ENCODE peak calls at places on chromosomes 12 and 14, in seven cellular contexts. O is HepG2, M is stomach, R is HL-60, H is SK-N-SH, B is transverse colon, F is GM23338. G is an unnamed sample.
A peak's percentile ranks its signal among the peaks of the same experiment; 100 is the strongest.

GRCh38 chr12:95215925-95216324 is 1.3 kb downstream of the FGD6 start:
- DNase-seq in O (peak; percentile 30), M (no peak), B (no peak), F (peak; percentile 51), R (no peak), H (no peak), G (no peak)

GRCh38 chr12:123085730-123086487 is 65.0 kb downstream of the PITPNM2 start:
- DNase-seq in F (no peak), O (peak; percentile 68), B (peak; percentile 27), H (peak; percentile 54), R (no peak), M (peak; percentile 68), G (peak; percentile 77)

GRCh38 chr14:104101086-104101621 is 15.7 kb downstream of the ASPG start:
- DNase-seq in O (no peak), F (no peak), H (no peak), B (peak; percentile 70), R (no peak), M (peak; percentile 67), G (no peak)

GRCh38 chr14:50122291-50122690 is 5.9 kb upstream of the VCPKMT start:
- DNase-seq in F (no peak), B (no peak), R (no peak), M (no peak), H (no peak), O (no peak), G (no peak)

GRCh38 chr12:115044073-115044472 is 360.1 kb upstream of the TBX3 start:
- DNase-seq in R (no peak), B (no peak), M (no peak), O (no peak), H (no peak), F (peak; percentile 29), G (no peak)

GRCh38 chr14:65486856-65487255 is 74.3 kb downstream of the FUT8 start:
- DNase-seq in F (no peak), O (no peak), H (no peak), B (no peak), M (no peak), R (no peak), G (no peak)

GRCh38 chr14:58299665-58300202 is 1.4 kb downstream of the ARID4A start:
- DNase-seq in M (no peak), R (peak; percentile 7), H (no peak), O (no peak), B (no peak), F (peak; percentile 32), G (no peak)

GRCh38 chr14:76653875-76654572 is 107.2 kb upstream of the VASH1 start:
- DNase-seq in F (no peak), H (no peak), O (peak; percentile 76), M (no peak), R (no peak), B (no peak), G (no peak)

GRCh38 chr14:32590157-32590556 is 261.1 kb downstream of the AKAP6 start:
- DNase-seq in B (no peak), R (no peak), H (no peak), F (no peak), O (no peak), M (no peak), G (no peak)

GRCh38 chr12:14239935-14240872 is 125.3 kb upstream of the ATF7IP start:
- DNase-seq in B (peak; percentile 50), O (no peak), H (peak; percentile 33), R (peak; percentile 23), M (no peak), F (peak; percentile 74), G (no peak)

GRCh38 chr12:9001233-9001632 is 11.9 kb downstream of the KLRG1 start:
- DNase-seq in O (no peak), H (no peak), M (no peak), B (no peak), R (no peak), F (no peak), G (no peak)

GRCh38 chr12:11834104-11834812 is 184.8 kb downstream of the ETV6 start:
- DNase-seq in R (no peak), O (no peak), F (no peak), M (no peak), B (no peak), H (no peak), G (no peak)

GRCh38 chr14:35229495-35230089 is 62.6 kb upstream of the PSMA6 start:
- DNase-seq in O (peak; percentile 49), R (no peak), B (no peak), F (peak; percentile 21), H (peak; percentile 46), M (no peak), G (no peak)

GRCh38 chr12:53453953-53454640 is 2.2 kb downstream of the PCBP2 start:
- DNase-seq in R (no peak), M (no peak), H (no peak), B (no peak), F (no peak), O (no peak), G (no peak)

GRCh38 chr12:53452159-53453077 is 516 bp downstream of the PCBP2 start:
- DNase-seq in B (peak; percentile 85), R (peak; percentile 70), M (peak; percentile 86), O (peak; percentile 72), H (peak; percentile 91), F (peak; percentile 86), G (peak; percentile 82)

GRCh38 chr12:53456654-53457366 is 4.9 kb downstream of the PCBP2 start:
- DNase-seq in B (no peak), F (no peak), R (no peak), M (no peak), H (no peak), O (no peak), G (no peak)

GRCh38 chr12:53451661-53452158 is at the start of gene PCBP2:
- DNase-seq in H (peak; percentile 96), O (peak; percentile 98), R (peak; percentile 100), M (peak; percentile 97), B (peak; percentile 98), F (peak; percentile 99), G (peak; percentile 98)

DNA sequence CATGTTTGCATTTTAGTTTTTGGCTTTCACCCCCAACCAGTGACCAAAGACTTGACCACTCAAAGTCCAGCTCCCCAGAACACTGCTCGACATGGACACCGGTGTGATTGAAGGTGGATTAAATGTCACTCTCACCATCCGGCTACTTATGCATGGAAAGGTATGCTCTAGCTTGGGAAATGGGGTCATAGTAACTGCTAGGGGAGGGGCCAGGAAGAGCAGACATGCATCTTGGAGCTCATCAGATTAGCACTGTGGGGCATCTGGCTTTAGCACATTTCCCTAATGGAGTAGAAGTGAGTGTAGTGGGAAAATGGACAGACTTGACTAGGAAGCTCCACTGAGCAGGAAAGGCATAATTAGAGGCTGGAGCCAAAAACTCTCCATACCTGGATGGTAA is 2.8 kb downstream of the PCBP2 start:
- DNase-seq in M (no peak), R (no peak), H (peak; percentile 58), B (no peak), O (no peak), F (no peak), G (no peak)
- TF ChIP-seq POLR2AphosphoS5 in M (no peak), R (no peak), H (no peak), B (no peak), O (no peak), F (no peak), G (no peak)

GRCh38 chr12:15276088-15276698 is 46.1 kb upstream of the PTPRO start:
- DNase-seq in O (peak; percentile 11), R (no peak), H (peak; percentile 46), B (no peak), M (no peak), F (peak; percentile 77), G (no peak)

GRCh38 chr12:15280930-15281329 is 41.4 kb upstream of the PTPRO start:
- DNase-seq in M (no peak), R (no peak), O (no peak), B (no peak), F (no peak), H (no peak), G (no peak)

GRCh38 chr12:15273896-15274295 is 48.4 kb upstream of the PTPRO start:
- DNase-seq in F (no peak), O (no peak), H (no peak), R (no peak), B (no peak), M (no peak), G (no peak)

GRCh38 chr12:15274561-15274967 is 47.7 kb upstream of the PTPRO start:
- DNase-seq in R (no peak), F (no peak), M (peak; percentile 43), O (no peak), H (peak; percentile 23), B (peak; percentile 41), G (no peak)

DNA sequence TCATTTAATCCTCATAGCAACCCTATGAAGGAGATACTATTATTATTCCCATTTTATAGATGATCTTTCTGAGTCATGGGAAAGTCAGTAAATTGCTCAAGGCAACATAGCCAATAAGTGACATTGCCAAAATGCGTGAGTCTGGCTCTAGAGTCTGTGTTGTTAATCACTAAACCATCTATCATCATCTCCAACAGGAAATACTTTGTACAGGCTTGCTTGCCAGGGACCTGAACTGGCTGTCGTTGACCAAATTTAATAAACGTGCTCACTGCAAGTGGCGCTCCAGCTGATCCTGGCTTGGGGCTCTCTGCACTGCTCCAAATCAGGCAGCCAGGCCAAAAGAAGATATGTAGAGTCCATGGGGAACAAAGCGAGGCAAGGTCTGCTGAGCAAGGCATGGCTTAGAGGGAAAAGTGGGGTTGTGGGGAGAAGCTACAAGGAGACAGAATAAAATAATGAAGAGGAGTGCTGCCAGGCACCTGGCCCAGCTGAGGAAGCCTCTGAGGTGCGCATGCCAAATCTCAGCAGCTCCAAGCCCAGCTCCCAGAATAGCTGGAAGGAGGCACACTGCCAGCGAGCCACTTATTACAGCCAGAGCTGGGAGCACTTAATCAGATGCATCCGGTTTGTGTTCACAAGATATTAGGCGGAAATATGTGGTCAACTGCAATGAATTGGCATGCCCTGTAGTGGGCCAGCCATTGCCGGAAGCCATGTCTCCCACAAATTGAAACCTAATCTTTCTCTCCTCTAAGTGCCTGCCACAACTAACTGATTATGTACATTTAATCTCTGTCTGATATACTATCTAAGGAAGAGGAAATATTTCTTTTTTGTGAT is 43.3 kb upstream of the PTPRO start:
- DNase-seq in R (peak; percentile 9), M (peak; percentile 94), O (no peak), B (peak; percentile 46), F (no peak), H (peak; percentile 63), G (peak; percentile 82)
- TF ChIP-seq POLR2AphosphoS5 in R (no peak), M (peak; percentile 69), O (no peak), B (peak; percentile 8), F (no peak), H (peak; percentile 79), G (no peak)

DNA sequence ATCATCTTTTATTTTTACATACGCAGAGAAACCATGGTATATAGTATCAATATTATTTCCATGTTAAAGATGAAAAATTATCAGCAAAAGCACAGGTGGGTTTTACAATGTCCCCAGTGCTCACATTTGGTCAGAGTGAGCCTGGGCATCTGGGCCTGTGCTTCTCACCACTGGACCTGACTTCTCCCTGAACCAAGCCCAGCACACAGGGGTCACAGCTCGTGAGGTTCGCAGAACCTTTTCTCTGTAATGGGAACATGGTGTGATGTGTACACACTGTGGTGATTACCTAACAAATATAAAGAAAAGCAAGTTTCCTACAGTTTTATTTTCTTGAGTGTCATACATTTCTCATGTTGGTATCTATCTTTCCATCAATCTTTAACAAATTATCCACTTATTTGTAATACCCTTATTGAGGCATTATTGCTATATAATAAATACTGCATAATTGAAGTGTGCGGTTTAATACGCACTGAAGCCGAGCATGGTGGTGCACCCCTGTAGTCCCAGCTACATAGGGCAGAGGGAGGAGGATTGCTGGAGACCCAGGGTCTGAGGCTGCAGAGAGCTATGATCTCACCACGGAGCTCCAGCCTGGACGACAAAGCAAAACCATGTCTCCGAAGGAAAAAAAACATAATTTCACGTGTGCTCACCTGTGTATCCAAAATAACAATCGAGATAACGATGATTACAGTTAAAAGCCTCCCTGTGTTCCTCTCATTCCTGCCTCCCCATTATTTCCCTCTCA is 743.2 kb downstream of the TMEM121 start:
- DNase-seq in O (no peak), M (no peak), H (no peak), B (no peak), F (no peak), R (no peak), G (no peak)
- TF ChIP-seq POLR2AphosphoS5 in O (no peak), M (no peak), H (no peak), B (no peak), F (no peak), R (no peak), G (no peak)

GRCh38 chr12:50195832-50196231 is 28.7 kb upstream of the CERS5 start:
- DNase-seq in R (no peak), F (no peak), M (no peak), B (no peak), H (no peak), O (no peak), G (no peak)
- TF ChIP-seq POLR2AphosphoS5 in R (no peak), F (no peak), M (no peak), B (no peak), H (no peak), O (no peak), G (no peak)

G was measured in breast epithelium.